ENCODE peak calls at places on chromosome 1, in ten cellular contexts. Z, X, J, A, I, D, H, U, O and F are unnamed samples.

GRCh38 chr1:95039360-95040031 is 33.3 kb downstream of the ALG14 start:
- DNase-seq in Z (no peak), X (no peak), J (no peak), A (no peak), I (no peak), D (no peak), H (no peak), U (peak), O (no peak), F (peak)

GRCh38 chr1:172321429-172321828 is 99.1 kb upstream of the C1orf105 start:
- DNase-seq in Z (no peak), X (peak), J (no peak), A (no peak), I (no peak), D (no peak), H (peak), U (no peak), O (no peak), F (no peak)

GRCh38 chr1:43232071-43232470 is 37.7 kb upstream of the TMEM125 start:
- DNase-seq in Z (no peak), X (no peak), J (no peak), A (no peak), I (no peak), D (no peak), H (peak), U (peak), O (no peak), F (peak)

GRCh38 chr1:43199093-43199726 is 27.1 kb downstream of the CFAP57 start:
- DNase-seq in Z (no peak), X (no peak), J (no peak), A (no peak), I (no peak), D (no peak), H (no peak), U (no peak), O (no peak), F (peak)

GRCh38 chr1:90821152-90821792 is 104.2 kb upstream of the BARHL2 start:
- DNase-seq in Z (no peak), X (no peak), J (no peak), A (no peak), I (no peak), D (no peak), H (no peak), U (peak), O (no peak), F (peak)

GRCh38 chr1:54271341-54271740 is 71.4 kb downstream of the MRPL37 start:
- DNase-seq in Z (no peak), X (no peak), J (no peak), A (no peak), I (no peak), D (no peak), H (no peak), U (no peak), O (no peak), F (no peak)

GRCh38 chr1:196317535-196318522 is 290.4 kb downstream of the KCNT2 start:
- DNase-seq in Z (no peak), X (no peak), J (peak), A (no peak), I (no peak), D (no peak), H (peak), U (peak), O (no peak), F (peak)

GRCh38 chr1:212432163-212432705 is 486 bp upstream of the NENF start:
- DNase-seq in Z (no peak), X (no peak), J (no peak), A (no peak), I (no peak), D (no peak), H (no peak), U (no peak), O (no peak), F (no peak)

GRCh38 chr1:63773815-63774616 is at the start of gene ROR1:
- DNase-seq in Z (peak), X (peak), J (peak), A (peak), I (peak), D (peak), H (peak), U (peak), O (peak), F (peak)

GRCh38 chr1:1626207-1627141 is 5.5 kb upstream of the MMP23B start:
- DNase-seq in Z (no peak), X (no peak), J (no peak), A (peak), I (peak), D (no peak), H (no peak), U (no peak), O (no peak), F (no peak)

GRCh38 chr1:50959913-50960844 is at the start of gene FAF1:
- DNase-seq in Z (peak), X (peak), J (peak), A (peak), I (peak), D (peak), H (peak), U (peak), O (peak), F (peak)

GRCh38 chr1:211800925-211801607 is 29.5 kb downstream of the LPGAT1 start:
- DNase-seq in Z (no peak), X (no peak), J (no peak), A (no peak), I (no peak), D (no peak), H (no peak), U (no peak), O (no peak), F (no peak)

GRCh38 chr1:64006276-64007051 is 197.0 kb upstream of the UBE2U start:
- DNase-seq in Z (no peak), X (no peak), J (peak), A (no peak), I (no peak), D (no peak), H (peak), U (peak), O (no peak), F (peak)

GRCh38 chr1:212118872-212119260 is 83.3 kb downstream of the DTL start:
- DNase-seq in Z (no peak), X (peak), J (no peak), A (no peak), I (no peak), D (no peak), H (no peak), U (no peak), O (no peak), F (no peak)

GRCh38 chr1:53367503-53368313 is 39.8 kb upstream of the LRP8 start:
- DNase-seq in Z (no peak), X (no peak), J (no peak), A (no peak), I (peak), D (no peak), H (no peak), U (no peak), O (no peak), F (no peak)

GRCh38 chr1:80892452-80892995 is 908.2 kb upstream of the ADGRL2 start:
- DNase-seq in Z (no peak), X (no peak), J (no peak), A (no peak), I (no peak), D (no peak), H (no peak), U (no peak), O (no peak), F (no peak)

GRCh38 chr1:226814751-226815496 is 55.5 kb upstream of the PSEN2 start:
- DNase-seq in Z (peak), X (peak), J (peak), A (peak), I (no peak), D (no peak), H (peak), U (peak), O (no peak), F (peak)

GRCh38 chr1:55089683-55090082 is 50.3 kb downstream of the PCSK9 start:
- DNase-seq in Z (no peak), X (no peak), J (no peak), A (no peak), I (no peak), D (no peak), H (no peak), U (no peak), O (no peak), F (no peak)

DNA sequence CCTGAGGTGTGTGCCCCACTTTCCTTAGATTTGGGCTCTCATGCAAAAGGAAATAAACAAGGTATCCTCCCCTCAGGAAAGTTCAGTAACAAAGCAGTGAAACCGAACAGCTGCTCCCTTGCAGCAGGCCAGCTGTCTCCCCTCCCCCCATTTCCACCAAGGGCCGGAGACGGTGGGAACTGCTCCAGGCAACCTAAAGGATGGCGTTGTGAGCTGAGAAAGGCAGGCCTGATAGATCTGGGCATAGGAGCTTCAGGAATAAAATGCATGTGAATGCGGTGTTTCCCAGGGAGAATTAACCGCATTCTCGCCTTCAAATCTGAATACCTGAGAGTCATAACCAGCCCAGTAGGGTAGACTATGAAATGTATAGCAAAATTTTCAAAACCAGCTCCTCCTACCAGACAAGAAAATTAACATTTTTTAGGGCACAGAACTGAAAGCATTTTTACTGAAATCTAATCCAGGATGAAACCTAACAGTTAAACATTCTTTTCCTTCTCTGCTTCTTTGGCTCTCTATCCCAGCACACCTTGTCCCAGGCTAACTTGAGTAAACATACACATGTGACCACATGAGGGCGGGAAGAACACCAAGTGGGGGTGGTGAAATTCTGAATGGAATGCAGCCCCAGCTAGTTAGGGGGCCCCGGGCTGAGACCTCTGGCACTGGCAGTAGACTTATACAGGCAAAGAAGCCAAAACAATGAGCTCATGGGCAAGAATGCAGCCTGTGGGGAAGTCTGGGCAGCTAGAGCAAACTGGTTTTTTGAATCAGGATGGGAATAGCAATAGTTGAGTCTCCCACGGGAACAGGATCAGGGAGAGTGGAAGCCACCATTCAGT is 11.5 kb downstream of the MCL1 start:
- DNase-seq in Z (peak), X (peak), J (peak), A (no peak), I (no peak), D (peak), H (peak), U (peak), O (peak), F (peak)
- TF ChIP-seq CTCF in Z (no peak), X (no peak), J (no peak), A (peak), I (no peak), D (no peak), H (no peak), U (no peak), O (peak), F (no peak)

GRCh38 chr1:88300864-88301263 is 383.2 kb upstream of the PKN2 start:
- DNase-seq in Z (no peak), X (no peak), J (no peak), A (no peak), I (no peak), D (no peak), H (no peak), U (no peak), O (no peak), F (no peak)

DNA sequence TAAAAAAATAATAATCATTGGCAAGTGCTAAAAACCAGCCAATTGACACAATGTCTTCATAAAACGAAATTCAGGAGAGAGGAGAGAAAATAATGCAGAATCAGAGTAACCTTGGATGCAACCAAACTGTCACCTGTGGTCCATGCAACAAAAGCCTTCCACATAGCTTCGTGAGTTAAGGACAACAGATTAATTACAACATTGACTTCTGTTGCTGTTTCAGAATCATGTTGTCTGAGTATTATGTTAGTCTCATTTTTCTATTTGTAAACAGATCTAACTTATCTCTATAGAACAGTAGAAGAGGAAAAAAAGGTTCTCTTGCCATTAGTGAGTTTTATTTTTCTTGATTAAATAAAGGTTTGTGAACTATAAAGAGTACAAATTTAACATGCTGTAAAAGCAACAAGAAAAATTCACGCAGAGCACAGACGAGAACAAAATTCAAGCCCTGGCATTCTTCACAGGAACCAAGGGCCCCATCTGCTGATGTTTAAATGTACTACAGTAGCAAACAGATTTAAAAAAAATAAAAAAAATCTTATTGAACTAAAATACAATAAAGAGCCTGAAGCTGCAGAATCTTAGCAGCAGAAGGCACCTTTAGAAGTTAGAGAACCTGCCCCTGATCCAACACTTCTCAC is 381.1 kb upstream of the PKN2 start:
- DNase-seq in Z (no peak), X (no peak), J (peak), A (no peak), I (no peak), D (no peak), H (peak), U (peak), O (no peak), F (peak)
- TF ChIP-seq CTCF in Z (peak), X (no peak), J (peak), A (peak), I (peak), D (peak), H (peak), U (peak), O (peak), F (peak)

GRCh38 chr1:112110031-112110430 is 120.6 kb upstream of the KCND3 start:
- DNase-seq in Z (no peak), X (no peak), J (peak), A (no peak), I (no peak), D (no peak), H (no peak), U (no peak), O (no peak), F (no peak)

GRCh38 chr1:112114540-112114939 is 125.1 kb upstream of the KCND3 start:
- DNase-seq in Z (no peak), X (no peak), J (no peak), A (no peak), I (no peak), D (no peak), H (no peak), U (no peak), O (no peak), F (no peak)
- TF ChIP-seq CTCF in Z (no peak), X (no peak), J (no peak), A (no peak), I (no peak), D (no peak), H (no peak), U (no peak), O (no peak), F (no peak)

GRCh38 chr1:181587870-181588438 is 104.6 kb downstream of the CACNA1E start:
- DNase-seq in Z (no peak), X (no peak), J (no peak), A (no peak), I (no peak), D (no peak), H (no peak), U (no peak), O (no peak), F (peak)
- TF ChIP-seq CTCF in Z (no peak), X (no peak), J (no peak), A (no peak), I (peak), D (peak), H (no peak), U (no peak), O (no peak), F (no peak)

GRCh38 chr1:207918016-207918415 is 7.1 kb upstream of the CD34 start:
- DNase-seq in Z (no peak), X (no peak), J (no peak), A (no peak), I (no peak), D (no peak), H (no peak), U (no peak), O (no peak), F (no peak)
- TF ChIP-seq CTCF in Z (no peak), X (no peak), J (no peak), A (no peak), I (no peak), D (no peak), H (no peak), U (no peak), O (no peak), F (no peak)

GRCh38 chr1:18246543-18246942 is 138.9 kb downstream of the IGSF21 start:
- DNase-seq in Z (no peak), X (no peak), J (no peak), A (no peak), I (no peak), D (no peak), H (no peak), U (peak), O (no peak), F (no peak)
- TF ChIP-seq CTCF in Z (no peak), X (no peak), J (no peak), A (no peak), I (no peak), D (no peak), H (no peak), U (no peak), O (no peak), F (no peak)